ENCODE peak calls at places on chromosome 4, in eight cellular contexts. I is CD14-positive monocyte; Z is fibroblast of the conjunctiva; X is CD4-positive, alpha-beta T cell; G is body of pancreas; F is skeletal muscle cell; U is stimulated activated naive B cell treated with anti-CD40 and anti-IgM and Interleukin-4, amounts not matched to agents 10 μg/mL and 1 μg/mL and 100 μg/mL, for 72 hours; N is upper lobe of left lung. Y is an unnamed sample.
A peak's percentile ranks its signal among the peaks of the same experiment; 100 is the strongest.

GRCh38 chr4:29708473-29708872 is 1011.7 kb upstream of the PCDH7 start:
- DNase-seq in Z (no peak), X (no peak), F (peak; percentile 80), G (no peak), N (no peak), U (no peak), I (no peak), Y (no peak)

GRCh38 chr4:48205092-48205491 is 64.5 kb downstream of the TEC start:
- DNase-seq in X (no peak), U (no peak), I (no peak), N (no peak), Z (no peak), F (peak; percentile 1), G (no peak), Y (no peak)

GRCh38 chr4:3267576-3268394 is 18.8 kb downstream of the MSANTD1 start:
- DNase-seq in U (no peak), Z (no peak), N (no peak), X (no peak), G (no peak), F (no peak), I (no peak), Y (no peak)

GRCh38 chr4:186204103-186204559 is 12.8 kb downstream of the CYP4V2 start:
- DNase-seq in I (no peak), N (no peak), F (peak; percentile 31), Z (no peak), G (peak; percentile 69), X (peak; percentile 56), U (peak; percentile 84), Y (no peak)

GRCh38 chr4:182918791-182919302 is 1.7 kb upstream of the DCTD start:
- DNase-seq in F (no peak), G (no peak), I (no peak), Z (no peak), U (no peak), N (no peak), X (no peak), Y (no peak)

GRCh38 chr4:187478292-187479205 is 517.0 kb upstream of the ZFP42 start:
- DNase-seq in U (no peak), X (no peak), N (no peak), F (peak; percentile 49), I (no peak), Z (peak; percentile 35), G (no peak), Y (no peak)

GRCh38 chr4:121736735-121737351 is 28.1 kb downstream of the SMIM43 start:
- DNase-seq in I (no peak), Z (peak; percentile 50), N (no peak), G (peak; percentile 23), F (no peak), X (no peak), U (no peak), Y (peak; percentile 28)

GRCh38 chr4:88054909-88055308 is 47.5 kb downstream of the PKD2 start:
- DNase-seq in F (peak; percentile 9), G (no peak), I (no peak), N (no peak), U (no peak), X (no peak), Z (peak; percentile 26), Y (peak; percentile 27)

GRCh38 chr4:48227662-48228061 is 42.0 kb downstream of the TEC start:
- DNase-seq in U (no peak), X (no peak), G (no peak), I (no peak), Z (no peak), F (no peak), N (no peak), Y (no peak)

GRCh38 chr4:40194602-40195161 is 2.1 kb upstream of the RHOH start:
- DNase-seq in I (no peak), N (no peak), U (no peak), G (no peak), Z (no peak), X (peak; percentile 59), F (no peak), Y (no peak)

GRCh38 chr4:183200453-183200852 is 101.4 kb downstream of the WWC2 start:
- DNase-seq in I (no peak), F (peak; percentile 85), N (peak; percentile 86), U (no peak), X (no peak), G (peak; percentile 91), Z (peak; percentile 75), Y (peak; percentile 34)

GRCh38 chr4:38768968-38769394 is 13.8 kb downstream of the TLR10 start:
- DNase-seq in I (peak; percentile 53), X (no peak), G (no peak), F (peak; percentile 75), N (peak; percentile 44), U (no peak), Z (no peak), Y (no peak)

GRCh38 chr4:88027611-88028608 is 20.5 kb downstream of the PKD2 start:
- DNase-seq in G (no peak), N (no peak), X (no peak), Z (peak; percentile 73), I (no peak), U (no peak), F (peak; percentile 72), Y (no peak)

GRCh38 chr4:139624441-139625130 is 41.0 kb upstream of the MGST2 start:
- DNase-seq in F (no peak), G (no peak), I (no peak), N (no peak), U (no peak), X (no peak), Z (no peak), Y (no peak)

GRCh38 chr4:185597532-185598188 is 62.4 kb upstream of the PDLIM3 start:
- DNase-seq in U (peak; percentile 28), I (no peak), F (peak; percentile 43), X (peak; percentile 62), Z (peak; percentile 67), G (peak; percentile 73), N (peak; percentile 70), Y (peak; percentile 61)

GRCh38 chr4:8117278-8117682 is 41.3 kb downstream of the ABLIM2 start:
- DNase-seq in N (no peak), F (no peak), Z (peak; percentile 4), U (peak; percentile 18), X (peak; percentile 9), I (no peak), G (peak; percentile 76), Y (peak; percentile 75)

GRCh38 chr4:139530833-139531427 is 25.1 kb downstream of the SETD7 start:
- DNase-seq in U (peak; percentile 8), N (peak; percentile 42), F (no peak), G (peak; percentile 59), Z (no peak), X (peak; percentile 49), I (no peak), Y (no peak)

GRCh38 chr4:148481644-148482043 is 39.4 kb upstream of the NR3C2 start:
- DNase-seq in X (no peak), U (no peak), G (no peak), N (no peak), I (no peak), Z (no peak), F (no peak), Y (no peak)

GRCh38 chr4:40306203-40306602 is 28.9 kb upstream of the CHRNA9 start:
- DNase-seq in I (no peak), Z (no peak), N (no peak), G (no peak), U (no peak), F (no peak), X (no peak), Y (no peak)

GRCh38 chr4:24912252-24913098 is at the start of gene CCDC149:
- DNase-seq in U (no peak), G (peak; percentile 95), N (peak; percentile 89), F (no peak), X (no peak), Z (no peak), I (no peak), Y (peak; percentile 79)

GRCh38 chr4:149223659-149224058 is 592.0 kb downstream of the IQCM start:
- DNase-seq in U (no peak), I (no peak), F (no peak), Z (no peak), N (no peak), G (no peak), X (no peak), Y (peak; percentile 24)

GRCh38 chr4:77599378-77599777 is 6.2 kb upstream of the CXCL13 start:
- DNase-seq in Z (peak; percentile 23), G (peak; percentile 35), U (no peak), I (no peak), F (no peak), N (no peak), X (no peak), Y (peak; percentile 30)

GRCh38 chr4:52956691-52957090 is 94.6 kb downstream of the RASL11B start:
- DNase-seq in U (no peak), G (no peak), I (no peak), Z (no peak), F (no peak), X (no peak), N (no peak), Y (no peak)

GRCh38 chr4:171785392-171785791 is 27.8 kb upstream of the GALNTL6 start:
- DNase-seq in G (no peak), F (no peak), N (no peak), U (no peak), I (no peak), Z (no peak), X (no peak), Y (no peak)